ENCODE peak calls at places on chromosome 5, in five cellular contexts. One of them, this sample, is unnamed.

GRCh38 chr5:121867403-121867802 is 15.7 kb downstream of the FTMT start:
- DNase-seq in pancreas: no peak
- DNase-seq in cardiac fibroblast: no peak
- DNase-seq in progenitor cell of endocrine pancreas: no peak
- DNase-seq in dorsolateral prefrontal cortex: no peak
- DNase-seq in this sample: no peak

GRCh38 chr5:114255275-114255674 is 106.6 kb upstream of the KCNN2 start:
- DNase-seq in pancreas: no peak
- DNase-seq in cardiac fibroblast: no peak
- DNase-seq in progenitor cell of endocrine pancreas: no peak
- DNase-seq in dorsolateral prefrontal cortex: no peak
- DNase-seq in this sample: no peak

GRCh38 chr5:79567926-79568549 is 44.2 kb upstream of the TENT2 start:
- DNase-seq in pancreas: no peak
- DNase-seq in cardiac fibroblast: peak; percentile 31
- DNase-seq in progenitor cell of endocrine pancreas: no peak
- DNase-seq in dorsolateral prefrontal cortex: no peak
- DNase-seq in this sample: no peak

GRCh38 chr5:61964199-61964598 is 341.8 kb upstream of the KIF2A start:
- DNase-seq in pancreas: no peak
- DNase-seq in cardiac fibroblast: no peak
- DNase-seq in progenitor cell of endocrine pancreas: no peak
- DNase-seq in dorsolateral prefrontal cortex: no peak
- DNase-seq in this sample: no peak

GRCh38 chr5:102811962-102812361 is 56.9 kb downstream of the PAM start:
- DNase-seq in pancreas: no peak
- DNase-seq in cardiac fibroblast: peak; percentile 12
- DNase-seq in progenitor cell of endocrine pancreas: no peak
- DNase-seq in dorsolateral prefrontal cortex: no peak
- DNase-seq in this sample: no peak

GRCh38 chr5:137148128-137148527 is 351.0 kb downstream of the SPOCK1 start:
- DNase-seq in pancreas: no peak
- DNase-seq in cardiac fibroblast: no peak
- DNase-seq in progenitor cell of endocrine pancreas: no peak
- DNase-seq in dorsolateral prefrontal cortex: no peak
- DNase-seq in this sample: no peak

GRCh38 chr5:96633820-96634219 is 28.4 kb upstream of the CAST start:
- DNase-seq in pancreas: no peak
- DNase-seq in cardiac fibroblast: peak; percentile 38
- DNase-seq in progenitor cell of endocrine pancreas: no peak
- DNase-seq in dorsolateral prefrontal cortex: no peak
- DNase-seq in this sample: no peak

GRCh38 chr5:140259509-140259908 is 43.4 kb downstream of the PFDN1 start:
- DNase-seq in pancreas: no peak
- DNase-seq in cardiac fibroblast: no peak
- DNase-seq in progenitor cell of endocrine pancreas: no peak
- DNase-seq in dorsolateral prefrontal cortex: no peak
- DNase-seq in this sample: no peak

GRCh38 chr5:99747342-99747741 is 787.8 kb upstream of the FAM174A start:
- DNase-seq in pancreas: no peak
- DNase-seq in cardiac fibroblast: no peak
- DNase-seq in progenitor cell of endocrine pancreas: no peak
- DNase-seq in dorsolateral prefrontal cortex: no peak
- DNase-seq in this sample: no peak
- TF ChIP-seq CTCF in pancreas: no peak
- TF ChIP-seq CTCF in cardiac fibroblast: no peak
- TF ChIP-seq CTCF in progenitor cell of endocrine pancreas: no peak
- TF ChIP-seq CTCF in dorsolateral prefrontal cortex: no peak
- TF ChIP-seq CTCF in this sample: no peak

GRCh38 chr5:38994329-38994927 is 79.8 kb downstream of the RICTOR start:
- DNase-seq in pancreas: no peak
- DNase-seq in cardiac fibroblast: peak; percentile 85
- DNase-seq in progenitor cell of endocrine pancreas: no peak
- DNase-seq in dorsolateral prefrontal cortex: no peak
- DNase-seq in this sample: no peak
- TF ChIP-seq CTCF in pancreas: peak; percentile 18
- TF ChIP-seq CTCF in cardiac fibroblast: peak; percentile 53
- TF ChIP-seq CTCF in progenitor cell of endocrine pancreas: peak; percentile 57
- TF ChIP-seq CTCF in dorsolateral prefrontal cortex: peak; percentile 52
- TF ChIP-seq CTCF in this sample: peak; percentile 70

DNA sequence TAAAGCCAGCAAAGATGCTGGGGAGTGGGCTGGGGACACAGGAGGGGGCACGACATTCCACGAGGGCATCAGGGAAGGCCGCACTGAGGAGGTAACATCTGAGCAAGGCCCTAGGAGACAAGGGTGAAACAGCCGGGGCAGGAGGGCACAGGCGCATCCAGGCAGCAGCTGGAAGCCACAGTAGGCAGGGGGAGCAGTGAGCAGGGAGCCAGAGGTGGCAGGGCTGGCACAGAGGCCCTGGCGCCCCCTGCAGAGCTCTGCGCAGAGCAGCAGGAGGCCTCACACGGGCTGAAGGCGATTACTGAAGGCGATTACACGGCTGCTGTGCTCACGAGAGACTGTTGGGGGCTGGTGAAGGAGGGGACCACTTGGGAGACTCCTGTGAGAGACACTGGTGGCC is 15.4 kb downstream of the LMAN2 start:
- DNase-seq in pancreas: no peak
- DNase-seq in cardiac fibroblast: no peak
- DNase-seq in progenitor cell of endocrine pancreas: no peak
- DNase-seq in dorsolateral prefrontal cortex: no peak
- DNase-seq in this sample: no peak
- TF ChIP-seq CTCF in pancreas: no peak
- TF ChIP-seq CTCF in cardiac fibroblast: peak; percentile 30
- TF ChIP-seq CTCF in progenitor cell of endocrine pancreas: peak; percentile 46
- TF ChIP-seq CTCF in dorsolateral prefrontal cortex: no peak
- TF ChIP-seq CTCF in this sample: peak; percentile 40

DNA sequence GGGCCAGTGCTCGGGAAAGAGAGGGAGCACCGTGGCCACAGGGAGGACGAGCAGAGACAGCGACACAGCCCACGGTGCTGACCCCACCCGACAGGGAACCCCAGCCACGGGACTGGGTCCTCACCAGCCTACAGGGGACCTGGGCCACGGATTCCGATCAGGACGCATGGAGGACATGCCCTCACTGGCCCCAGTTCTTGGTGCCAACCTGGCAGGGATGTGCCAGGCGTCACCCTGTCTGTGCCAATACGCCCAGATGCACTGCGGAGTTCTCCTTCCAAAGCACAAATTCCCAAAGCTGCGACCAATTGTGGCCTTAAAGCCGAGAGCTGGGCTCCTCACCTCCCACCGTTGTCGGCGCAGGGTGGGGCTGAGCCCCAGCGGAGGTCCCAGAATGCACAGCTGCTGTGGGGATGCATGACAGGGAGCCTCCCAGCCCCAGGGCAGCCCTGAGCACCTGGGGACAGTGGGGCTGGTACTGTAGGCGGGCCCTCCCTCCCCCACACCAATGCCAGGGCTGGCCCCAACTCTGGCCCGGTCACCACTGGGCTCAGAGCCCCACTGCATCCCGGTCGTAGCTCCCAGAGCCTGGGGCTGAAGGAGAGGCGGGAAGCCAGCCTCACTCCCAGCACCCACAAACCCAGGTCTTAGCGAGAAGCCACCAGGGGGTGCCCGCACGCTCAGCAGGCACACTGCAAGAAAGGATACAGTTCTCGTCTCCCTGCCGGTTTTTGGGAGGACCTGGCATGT is 44.2 kb downstream of the NKD2 start:
- DNase-seq in pancreas: peak; percentile 21
- DNase-seq in cardiac fibroblast: no peak
- DNase-seq in progenitor cell of endocrine pancreas: no peak
- DNase-seq in dorsolateral prefrontal cortex: no peak
- DNase-seq in this sample: no peak
- TF ChIP-seq CTCF in pancreas: no peak
- TF ChIP-seq CTCF in cardiac fibroblast: no peak
- TF ChIP-seq CTCF in progenitor cell of endocrine pancreas: no peak
- TF ChIP-seq CTCF in dorsolateral prefrontal cortex: no peak
- TF ChIP-seq CTCF in this sample: no peak

GRCh38 chr5:112119969-112120368 is 299.1 kb downstream of the EPB41L4A start:
- DNase-seq in pancreas: no peak
- DNase-seq in cardiac fibroblast: no peak
- DNase-seq in progenitor cell of endocrine pancreas: no peak
- DNase-seq in dorsolateral prefrontal cortex: no peak
- DNase-seq in this sample: no peak
- TF ChIP-seq CTCF in pancreas: no peak
- TF ChIP-seq CTCF in cardiac fibroblast: no peak
- TF ChIP-seq CTCF in progenitor cell of endocrine pancreas: no peak
- TF ChIP-seq CTCF in dorsolateral prefrontal cortex: no peak
- TF ChIP-seq CTCF in this sample: no peak

GRCh38 chr5:67974054-67974453 is 241.5 kb upstream of the PIK3R1 start:
- DNase-seq in pancreas: no peak
- DNase-seq in cardiac fibroblast: no peak
- DNase-seq in progenitor cell of endocrine pancreas: no peak
- DNase-seq in dorsolateral prefrontal cortex: no peak
- DNase-seq in this sample: no peak
- TF ChIP-seq CTCF in pancreas: no peak
- TF ChIP-seq CTCF in cardiac fibroblast: no peak
- TF ChIP-seq CTCF in progenitor cell of endocrine pancreas: no peak
- TF ChIP-seq CTCF in dorsolateral prefrontal cortex: no peak
- TF ChIP-seq CTCF in this sample: no peak

GRCh38 chr5:173745123-173745522 is 128.7 kb upstream of the BOD1 start:
- DNase-seq in pancreas: no peak
- DNase-seq in cardiac fibroblast: no peak
- DNase-seq in progenitor cell of endocrine pancreas: no peak
- DNase-seq in dorsolateral prefrontal cortex: no peak
- DNase-seq in this sample: no peak
- TF ChIP-seq CTCF in pancreas: no peak
- TF ChIP-seq CTCF in cardiac fibroblast: no peak
- TF ChIP-seq CTCF in progenitor cell of endocrine pancreas: no peak
- TF ChIP-seq CTCF in dorsolateral prefrontal cortex: no peak
- TF ChIP-seq CTCF in this sample: no peak

GRCh38 chr5:126591549-126591948 is 3.5 kb downstream of the ALDH7A1 start:
- DNase-seq in pancreas: no peak
- DNase-seq in cardiac fibroblast: no peak
- DNase-seq in progenitor cell of endocrine pancreas: no peak
- DNase-seq in dorsolateral prefrontal cortex: no peak
- DNase-seq in this sample: no peak

GRCh38 chr5:126597156-126597555 is 2.1 kb upstream of the ALDH7A1 start:
- DNase-seq in pancreas: no peak
- DNase-seq in cardiac fibroblast: peak; percentile 86
- DNase-seq in progenitor cell of endocrine pancreas: no peak
- DNase-seq in dorsolateral prefrontal cortex: no peak
- DNase-seq in this sample: no peak

GRCh38 chr5:126594077-126594476 is 942 bp downstream of the ALDH7A1 start:
- DNase-seq in pancreas: no peak
- DNase-seq in cardiac fibroblast: peak; percentile 21
- DNase-seq in progenitor cell of endocrine pancreas: no peak
- DNase-seq in dorsolateral prefrontal cortex: no peak
- DNase-seq in this sample: no peak

GRCh38 chr5:126595486-126596083 is 566 bp upstream of the ALDH7A1 start:
- DNase-seq in pancreas: no peak
- DNase-seq in cardiac fibroblast: no peak
- DNase-seq in progenitor cell of endocrine pancreas: no peak
- DNase-seq in dorsolateral prefrontal cortex: no peak
- DNase-seq in this sample: no peak

GRCh38 chr5:126594676-126595485 is at the start of gene ALDH7A1:
- DNase-seq in pancreas: peak; percentile 95
- DNase-seq in cardiac fibroblast: peak; percentile 97
- DNase-seq in progenitor cell of endocrine pancreas: peak; percentile 88
- DNase-seq in dorsolateral prefrontal cortex: peak; percentile 87
- DNase-seq in this sample: peak; percentile 91
- TF ChIP-seq CTCF in pancreas: no peak
- TF ChIP-seq CTCF in cardiac fibroblast: peak; percentile 28
- TF ChIP-seq CTCF in progenitor cell of endocrine pancreas: peak; percentile 57
- TF ChIP-seq CTCF in dorsolateral prefrontal cortex: peak; percentile 59
- TF ChIP-seq CTCF in this sample: peak; percentile 54

DNA sequence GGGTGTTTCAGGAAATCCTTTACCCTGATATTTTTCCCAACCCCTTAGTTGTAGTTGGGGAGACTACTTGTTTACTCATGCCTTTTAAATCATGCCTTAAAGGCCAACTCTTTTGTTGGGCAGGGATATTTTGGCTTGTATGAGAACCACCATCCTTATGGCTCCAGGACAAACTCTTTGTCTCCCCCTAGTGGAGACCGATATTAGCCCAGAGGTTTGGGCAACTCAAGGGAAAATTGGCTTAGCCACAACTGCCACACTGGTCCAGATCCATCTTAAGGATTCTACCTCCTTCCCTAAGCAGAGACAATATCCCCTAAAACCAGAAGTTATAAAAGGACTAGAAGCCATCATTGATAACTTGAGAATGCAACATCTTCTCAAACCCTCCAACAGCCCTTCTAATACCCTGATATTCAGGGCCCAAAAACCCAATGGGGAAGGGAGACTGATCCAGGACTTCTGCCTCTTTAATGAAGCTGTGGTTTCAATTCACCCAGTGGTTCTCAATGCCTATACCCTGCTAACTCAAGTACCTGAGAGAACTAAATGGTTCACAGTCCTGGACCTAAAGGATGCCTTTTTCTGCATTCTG is 100.9 kb upstream of the HCN1 start:
- DNase-seq in pancreas: no peak
- DNase-seq in cardiac fibroblast: no peak
- DNase-seq in progenitor cell of endocrine pancreas: no peak
- DNase-seq in dorsolateral prefrontal cortex: no peak
- DNase-seq in this sample: no peak
- TF ChIP-seq CTCF in pancreas: peak; percentile 7
- TF ChIP-seq CTCF in cardiac fibroblast: peak; percentile 32
- TF ChIP-seq CTCF in progenitor cell of endocrine pancreas: peak; percentile 24
- TF ChIP-seq CTCF in dorsolateral prefrontal cortex: no peak
- TF ChIP-seq CTCF in this sample: peak; percentile 53

DNA sequence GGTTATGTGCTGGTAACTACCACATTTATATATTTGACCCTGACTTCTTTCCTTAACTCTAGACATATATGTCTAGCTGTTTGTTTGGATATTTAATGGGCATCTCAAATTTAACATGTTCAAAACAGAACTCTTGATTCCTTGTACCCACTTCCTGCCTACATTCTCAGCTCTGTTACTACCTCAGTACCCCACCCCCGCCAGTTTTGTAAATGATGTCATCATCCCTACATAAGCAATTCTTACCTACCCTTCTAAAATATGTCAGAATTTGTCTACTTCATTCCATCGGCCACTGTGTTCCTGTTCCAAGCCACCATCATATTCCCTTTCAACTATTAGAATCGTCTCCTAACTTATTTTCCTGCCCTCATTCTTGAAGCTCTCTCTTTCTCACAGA is 4.8 kb downstream of the RAD50 start:
- DNase-seq in pancreas: no peak
- DNase-seq in cardiac fibroblast: no peak
- DNase-seq in progenitor cell of endocrine pancreas: no peak
- DNase-seq in dorsolateral prefrontal cortex: no peak
- DNase-seq in this sample: no peak
- TF ChIP-seq CTCF in pancreas: no peak
- TF ChIP-seq CTCF in cardiac fibroblast: no peak
- TF ChIP-seq CTCF in progenitor cell of endocrine pancreas: no peak
- TF ChIP-seq CTCF in dorsolateral prefrontal cortex: no peak
- TF ChIP-seq CTCF in this sample: no peak

This sample was measured in neural crest cell.